ENCODE peak calls at places on chromosomes 4 and X, in eight cellular contexts. D is heart right ventricle, Z is OCI-LY7, W is adrenal gland, B is keratinocyte, V is heart left ventricle, E is H9, X is K562. N is an unnamed sample. For H3K9me3, the result is how much of the 10 kb centered on the place peaks cover.

GRCh38 chrX:1398431-1399340 is 6.8 kb upstream of the SLC25A6 start:
- DNase-seq in W (no peak), E (no peak), Z (no peak), X (no peak), V (peak), D (peak), B (no peak), N (no peak)

GRCh38 chr4:184306949-184307348 is 89.3 kb upstream of the ENPP6 start:
- DNase-seq in W (peak), V (no peak), E (no peak), Z (no peak), D (no peak), X (no peak), B (no peak), N (no peak)

GRCh38 chr4:14965071-14965470 is 37.2 kb upstream of the CPEB2 start:
- DNase-seq in B (no peak), X (no peak), E (no peak), W (no peak), V (no peak), D (no peak), Z (no peak), N (peak)

GRCh38 chr4:73603307-73603710 is 16.9 kb downstream of the RASSF6 start:
- DNase-seq in D (no peak), Z (no peak), E (no peak), X (no peak), V (no peak), W (no peak), B (no peak), N (peak)

GRCh38 chr4:163892417-163892816 is 397.9 kb downstream of the TMA16 start:
- DNase-seq in X (no peak), D (no peak), Z (no peak), B (no peak), E (no peak), W (no peak), V (no peak), N (no peak)

GRCh38 chr4:53196872-53197759 is 168.7 kb downstream of the SCFD2 start:
- DNase-seq in X (peak), B (peak), D (no peak), W (no peak), E (no peak), Z (peak), V (no peak), N (peak)

GRCh38 chr4:23373269-23373668 is 516.6 kb downstream of the PPARGC1A start:
- DNase-seq in Z (no peak), V (peak), E (no peak), W (no peak), X (peak), D (no peak), B (peak), N (no peak)

GRCh38 chrX:13440166-13440565 is 120.3 kb upstream of the ATXN3L start:
- DNase-seq in W (no peak), B (no peak), X (no peak), Z (no peak), V (no peak), D (no peak), E (no peak), N (no peak)

GRCh38 chr4:182960228-182960627 is 43.0 kb upstream of the DCTD start:
- DNase-seq in V (no peak), X (no peak), Z (no peak), W (no peak), D (no peak), E (no peak), B (no peak), N (no peak)

GRCh38 chr4:103786593-103786992 is 66.8 kb upstream of the TACR3 start:
- DNase-seq in E (no peak), Z (no peak), B (no peak), W (no peak), D (no peak), V (no peak), X (no peak), N (no peak)

GRCh38 chrX:25650216-25650615 is 487.9 kb upstream of the MAGEB18 start:
- DNase-seq in E (no peak), Z (no peak), X (no peak), D (no peak), V (no peak), W (no peak), B (no peak), N (no peak)

GRCh38 chrX:48505481-48505880 is 3.3 kb upstream of the PORCN start:
- DNase-seq in X (no peak), V (no peak), W (no peak), D (no peak), Z (no peak), B (no peak), E (no peak), N (no peak)
- H3K9me3 ChIP-seq in X (under half), V (under half), W (under half), D (under half), Z (under half), B (under half), E (under half), N (under half)

DNA sequence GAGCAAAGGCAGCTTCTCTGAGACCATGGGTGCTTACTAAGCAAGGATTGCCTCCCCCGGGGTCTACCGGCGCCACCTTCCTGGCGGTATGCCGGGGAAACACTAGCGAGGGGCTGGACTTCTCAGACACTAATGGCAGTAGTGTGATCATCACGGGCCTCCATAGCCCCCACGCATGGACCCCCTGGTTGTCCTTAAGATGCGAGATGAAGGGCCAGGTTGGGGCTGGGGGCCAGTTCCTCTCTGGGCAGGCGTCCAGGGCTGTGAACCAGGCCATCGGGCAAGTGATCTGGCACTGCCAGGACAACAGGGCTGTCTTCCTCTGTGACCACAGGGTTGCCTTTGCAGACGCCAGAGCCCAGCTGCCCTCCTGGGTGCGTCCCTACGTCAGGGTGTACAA is 60.7 kb downstream of the ALPK1 start:
- DNase-seq in V (no peak), Z (no peak), W (no peak), D (no peak), E (no peak), X (no peak), B (no peak), N (no peak)
- H3K9me3 ChIP-seq in V (under half), Z (under half), W (under half), D (under half), E (under half), X (under half), B (under half), N (under half)

DNA sequence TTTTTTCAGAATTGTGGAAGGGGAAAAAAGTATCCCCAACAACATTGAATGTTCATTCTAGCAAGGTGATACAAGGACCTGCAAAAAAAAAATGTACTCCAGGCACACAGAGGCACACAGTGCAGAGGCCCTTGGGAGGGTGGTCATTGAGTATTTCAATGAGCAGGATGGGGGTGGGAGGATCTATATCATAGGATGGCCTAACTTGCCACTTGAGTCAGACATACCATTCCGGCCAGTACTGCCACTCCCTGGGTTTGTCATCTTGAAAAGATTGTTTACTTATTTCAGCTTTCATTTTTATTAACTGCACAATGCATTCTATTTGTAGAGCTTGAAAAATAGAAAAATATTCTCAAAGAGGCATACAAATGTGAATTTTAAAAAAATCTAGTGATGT is 18.7 kb downstream of the ZNF595 start:
- DNase-seq in B (no peak), E (no peak), Z (no peak), W (no peak), X (no peak), V (no peak), D (no peak), N (no peak)
- H3K9me3 ChIP-seq in B (under half), E (half or more), Z (under half), W (under half), X (under half), V (under half), D (half or more), N (under half)

GRCh38 chr4:7571736-7572135 is 137.0 kb upstream of the PSAPL1 start:
- DNase-seq in X (no peak), D (no peak), B (no peak), V (no peak), W (no peak), E (no peak), Z (no peak), N (no peak)
- H3K9me3 ChIP-seq in X (under half), D (under half), B (under half), V (under half), W (under half), E (under half), Z (under half), N (under half)

DNA sequence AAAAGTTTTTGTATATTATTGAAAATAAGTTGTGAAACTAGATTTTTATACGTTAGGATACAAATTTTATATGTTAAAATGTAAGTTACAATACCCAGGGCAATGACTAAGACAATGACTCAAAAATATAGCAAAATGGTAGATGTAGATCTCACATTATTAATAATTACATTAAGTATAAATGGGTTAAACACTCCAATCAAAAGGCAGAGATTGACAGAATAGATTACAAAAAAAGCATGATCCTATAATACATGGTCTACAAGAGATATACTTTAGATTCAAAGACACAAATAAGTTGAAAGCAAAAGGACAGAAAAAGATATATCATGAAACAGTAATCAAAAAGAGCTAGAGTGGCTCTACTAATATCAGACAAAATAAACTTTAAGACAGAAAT is 210.9 kb upstream of the NHS start:
- DNase-seq in B (no peak), X (no peak), W (no peak), V (no peak), E (no peak), Z (no peak), D (no peak), N (no peak)
- H3K9me3 ChIP-seq in B (under half), X (under half), W (under half), V (under half), E (under half), Z (under half), D (under half), N (under half)

N was measured in SJCRH30.